ENCODE peak calls at places on chromosomes 16 and 17, in four cellular contexts. H is A549, P is ovary, I is tibial nerve. D is an unnamed sample.

GRCh38 chr16:15523092-15523541 is 88.7 kb downstream of the BMERB1 start:
- DNase-seq in H (no peak), P (no peak), I (no peak), D (no peak)

GRCh38 chr17:31052187-31052889 is 42.4 kb upstream of the NF1 start:
- DNase-seq in H (no peak), P (no peak), I (no peak), D (peak; percentile 53)

GRCh38 chr17:7133424-7133823 is 18.8 kb upstream of the ASGR2 start:
- DNase-seq in H (no peak), P (no peak), I (no peak), D (no peak)

GRCh38 chr17:82703935-82704865 is 5.7 kb upstream of the RAB40B start:
- DNase-seq in H (no peak), P (no peak), I (no peak), D (no peak)

GRCh38 chr17:2712300-2713043 is 908 bp upstream of the CLUH start:
- DNase-seq in H (no peak), P (no peak), I (no peak), D (no peak)

GRCh38 chr17:10836145-10836544 is 1.7 kb downstream of the PIRT start:
- DNase-seq in H (no peak), P (no peak), I (no peak), D (no peak)

GRCh38 chr16:4344659-4345438 is 6.3 kb downstream of the PAM16 start:
- DNase-seq in H (no peak), P (no peak), I (no peak), D (no peak)

GRCh38 chr17:80137131-80137530 is 9.8 kb downstream of the EIF4A3 start:
- DNase-seq in H (no peak), P (no peak), I (no peak), D (no peak)

GRCh38 chr17:64129515-64129764 is 504 bp downstream of the ERN1 start:
- DNase-seq in H (no peak), P (no peak), I (no peak), D (no peak)

GRCh38 chr17:40445769-40446468 is 2.7 kb downstream of the IGFBP4 start:
- DNase-seq in H (peak; percentile 78), P (no peak), I (no peak), D (no peak)

GRCh38 chr16:50841081-50841886 is 99.4 kb downstream of the CYLD start:
- DNase-seq in H (no peak), P (no peak), I (no peak), D (no peak)

GRCh38 chr16:87006789-87007745 is 310.1 kb downstream of the C16orf95 start:
- DNase-seq in H (no peak), P (no peak), I (no peak), D (no peak)

GRCh38 chr17:79942011-79942405 is 93.7 kb downstream of the TBC1D16 start:
- DNase-seq in H (no peak), P (no peak), I (no peak), D (no peak)

GRCh38 chr16:50276801-50277560 is 10.6 kb downstream of the ADCY7 start:
- DNase-seq in H (no peak), P (no peak), I (no peak), D (no peak)

GRCh38 chr16:50769-51591 is 2.4 kb downstream of the POLR3K start:
- DNase-seq in H (no peak), P (no peak), I (no peak), D (no peak)

GRCh38 chr16:1125471-1125870 is 27.4 kb upstream of the CACNA1H start:
- DNase-seq in H (no peak), P (no peak), I (no peak), D (peak; percentile 61)

GRCh38 chr17:58529275-58529674 is 14.8 kb upstream of the MTMR4 start:
- DNase-seq in H (no peak), P (no peak), I (no peak), D (no peak)

GRCh38 chr17:14304222-14304844 is 3.5 kb downstream of the HS3ST3B1 start:
- DNase-seq in H (no peak), P (no peak), I (no peak), D (no peak)

GRCh38 chr16:68257251-68257905 is 6.9 kb upstream of the SLC7A6 start:
- DNase-seq in H (no peak), P (no peak), I (no peak), D (peak; percentile 43)

GRCh38 chr16:4496305-4496704 is 20.1 kb downstream of the HMOX2 start:
- DNase-seq in H (no peak), P (no peak), I (no peak), D (no peak)

GRCh38 chr16:64238576-64238975 is 883.3 kb downstream of the CDH11 start:
- DNase-seq in H (no peak), P (no peak), I (no peak), D (no peak)

GRCh38 chr17:27959382-27959709 is 66.2 kb upstream of the LYRM9 start:
- DNase-seq in H (no peak), P (no peak), I (no peak), D (no peak)

GRCh38 chr16:70778901-70779309 is 22.1 kb downstream of the VAC14 start:
- DNase-seq in H (peak; percentile 88), P (peak; percentile 80), I (peak; percentile 80), D (peak; percentile 72)

GRCh38 chr16:50599494-50599893 is 51.3 kb downstream of the NKD1 start:
- DNase-seq in H (no peak), P (no peak), I (no peak), D (no peak)

DNA sequence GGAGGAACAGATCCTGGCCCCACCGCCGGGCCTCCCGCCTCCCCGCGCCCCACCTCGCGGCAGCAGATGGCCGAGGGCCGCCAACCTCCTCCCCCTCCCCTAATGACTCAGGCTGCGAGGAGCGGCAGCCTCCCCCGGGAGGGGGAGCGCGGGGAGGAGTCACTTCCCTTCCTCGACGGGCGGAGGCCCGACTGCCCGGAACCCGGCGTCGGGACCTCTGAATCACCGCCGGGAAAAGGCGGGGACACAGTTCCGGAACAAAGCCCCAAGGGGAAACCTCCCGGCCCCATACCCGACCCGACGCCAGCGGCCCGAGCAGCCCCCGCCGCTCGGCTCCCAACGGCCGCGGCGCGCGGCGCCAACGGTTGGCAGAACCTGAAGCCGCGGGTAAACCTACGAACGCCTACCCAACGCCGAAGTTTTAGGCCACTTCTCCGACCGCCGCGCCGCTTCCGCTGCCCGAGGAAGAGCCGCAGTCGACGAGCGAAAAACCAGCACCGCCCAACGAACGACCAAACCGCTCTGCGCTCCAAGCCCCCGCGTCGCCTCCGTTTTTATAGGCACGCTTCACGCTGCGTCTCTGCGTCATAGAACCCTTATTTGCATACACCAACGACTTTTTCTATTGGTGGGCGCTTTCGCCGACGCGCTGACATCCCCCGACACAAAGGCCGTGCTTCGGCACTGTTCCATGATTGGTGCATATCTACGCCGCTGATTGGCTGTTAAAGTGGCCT is 5.2 kb upstream of the UNK start:
- DNase-seq in H (peak; percentile 100), P (peak; percentile 98), I (peak; percentile 95), D (peak; percentile 97)
- TF ChIP-seq POLR2A in H (peak; percentile 100), P (peak; percentile 100), I (peak; percentile 100), D (peak; percentile 100)

GRCh38 chr17:76716834-76717205 is 6.1 kb upstream of the MXRA7 start:
- DNase-seq in H (no peak), P (no peak), I (peak; percentile 8), D (peak; percentile 56)
- TF ChIP-seq POLR2A in H (no peak), P (no peak), I (no peak), D (no peak)

DNA sequence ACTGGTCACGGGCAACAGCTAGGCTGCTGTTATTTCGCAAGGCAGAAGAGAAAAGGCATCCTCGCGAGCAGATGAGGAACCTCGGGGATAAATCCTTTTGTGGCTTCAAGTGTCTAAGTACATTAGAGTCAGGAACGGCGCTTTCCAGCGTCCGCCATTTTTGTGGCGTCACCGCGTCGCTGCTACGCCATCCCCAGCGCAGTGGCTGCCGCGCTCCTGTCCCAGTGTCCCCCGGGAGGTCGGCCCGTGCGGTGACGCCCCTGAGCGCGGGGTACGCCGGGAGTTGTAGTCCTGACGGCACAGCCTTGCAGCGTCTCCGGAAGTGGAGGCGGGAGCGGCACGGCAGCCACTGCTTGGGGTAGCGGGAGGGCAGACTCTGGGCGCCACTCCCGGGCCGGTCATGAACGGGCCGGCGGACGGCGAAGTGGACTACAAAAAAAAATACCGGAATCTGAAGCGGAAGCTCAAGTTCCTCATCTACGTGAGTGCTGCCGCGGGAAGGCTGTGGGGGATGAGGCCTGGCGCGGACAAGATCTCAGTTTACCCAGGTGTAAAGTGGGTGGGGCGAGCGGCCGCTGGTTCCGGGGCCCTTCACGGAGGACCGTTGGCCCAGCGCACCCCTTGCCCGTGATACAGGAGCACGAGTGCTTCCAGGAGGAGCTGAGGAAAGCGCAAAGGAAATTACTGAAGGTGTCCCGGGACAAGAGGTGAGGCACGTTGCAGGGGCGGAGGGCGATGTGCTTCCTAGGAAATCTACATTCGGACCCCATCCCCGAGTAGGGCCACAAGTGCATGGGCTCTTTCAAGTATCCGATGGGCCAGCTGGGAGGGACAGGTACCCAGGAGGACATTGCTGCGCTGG is at the start of gene INO80E:
- DNase-seq in H (peak; percentile 99), P (peak; percentile 98), I (peak; percentile 96), D (peak; percentile 99)
- TF ChIP-seq POLR2A in H (peak; percentile 71), P (peak; percentile 43), I (peak; percentile 61), D (peak; percentile 64)

GRCh38 chr16:72923757-72924156 is 124.2 kb downstream of the ZFHX3 start:
- DNase-seq in H (no peak), P (no peak), I (no peak), D (no peak)
- TF ChIP-seq POLR2A in H (no peak), P (no peak), I (no peak), D (no peak)

GRCh38 chr17:59762022-59762825 is 54.8 kb downstream of the VMP1 start:
- DNase-seq in H (no peak), P (no peak), I (no peak), D (no peak)
- TF ChIP-seq POLR2A in H (no peak), P (no peak), I (no peak), D (no peak)

GRCh38 chr17:72683506-72684404 is 408.7 kb downstream of the SLC39A11 start:
- DNase-seq in H (peak; percentile 100), P (no peak), I (no peak), D (peak; percentile 98)
- TF ChIP-seq POLR2A in H (no peak), P (no peak), I (no peak), D (no peak)

D was measured in H54.